ENCODE peak calls at places on chromosomes 2 and 18, in eight cellular contexts. K is SK-N-SH, V is omental fat pad, C is heart left ventricle, A is AG09319, E is progenitor cell of endocrine pancreas, O is GM12865, H is fibroblast of lung. M is an unnamed sample.

GRCh38 chr2:85173909-85174308 is 40.7 kb downstream of the TCF7L1 start:
- DNase-seq in K (no peak), V (no peak), C (no peak), A (no peak), E (no peak), O (no peak), H (no peak), M (peak)

GRCh38 chr2:19114754-19115231 is 243.6 kb downstream of the OSR1 start:
- DNase-seq in K (no peak), V (no peak), C (no peak), A (no peak), E (no peak), O (no peak), H (peak), M (no peak)

GRCh38 chr18:70334728-70335329 is 46.0 kb downstream of the SOCS6 start:
- DNase-seq in K (no peak), V (no peak), C (no peak), A (no peak), E (no peak), O (no peak), H (no peak), M (no peak)

GRCh38 chr2:149329470-149330126 is 789 bp upstream of the LYPD6 start:
- DNase-seq in K (peak), V (no peak), C (no peak), A (peak), E (no peak), O (peak), H (peak), M (no peak)

GRCh38 chr2:218853766-218854165 is 5.8 kb upstream of the WNT6 start:
- DNase-seq in K (no peak), V (no peak), C (no peak), A (no peak), E (no peak), O (no peak), H (peak), M (no peak)

GRCh38 chr2:37415128-37415817 is 70.8 kb downstream of the QPCT start:
- DNase-seq in K (peak), V (no peak), C (no peak), A (no peak), E (no peak), O (peak), H (peak), M (no peak)

GRCh38 chr2:194539436-194539835 is 1117.6 kb upstream of the SLC39A10 start:
- DNase-seq in K (no peak), V (no peak), C (no peak), A (no peak), E (no peak), O (no peak), H (no peak), M (no peak)

GRCh38 chr18:70132999-70133398 is 72.5 kb downstream of the RTTN start:
- DNase-seq in K (no peak), V (no peak), C (no peak), A (peak), E (no peak), O (no peak), H (peak), M (no peak)

GRCh38 chr2:106085441-106085911 is 108.6 kb downstream of the UXS1 start:
- DNase-seq in K (no peak), V (no peak), C (peak), A (no peak), E (no peak), O (peak), H (peak), M (peak)

GRCh38 chr2:8303322-8303832 is 378.5 kb upstream of the ID2 start:
- DNase-seq in K (no peak), V (no peak), C (peak), A (no peak), E (no peak), O (peak), H (peak), M (peak)

GRCh38 chr2:107785756-107786155 is 40.9 kb upstream of the RGPD4 start:
- DNase-seq in K (no peak), V (no peak), C (no peak), A (no peak), E (no peak), O (no peak), H (no peak), M (no peak)

GRCh38 chr2:162301151-162301804 is 17.2 kb downstream of the IFIH1 start:
- DNase-seq in K (peak), V (peak), C (peak), A (peak), E (no peak), O (peak), H (peak), M (peak)

GRCh38 chr2:228771306-228771705 is 499.8 kb downstream of the PID1 start:
- DNase-seq in K (no peak), V (no peak), C (no peak), A (no peak), E (no peak), O (no peak), H (no peak), M (no peak)

GRCh38 chr2:88521445-88522070 is 69.1 kb upstream of the FOXI3 start:
- DNase-seq in K (no peak), V (no peak), C (no peak), A (no peak), E (no peak), O (no peak), H (no peak), M (no peak)

GRCh38 chr2:197803033-197803444 is 1.4 kb upstream of the PLCL1 start:
- DNase-seq in K (peak), V (no peak), C (peak), A (peak), E (no peak), O (peak), H (peak), M (peak)

GRCh38 chr2:173657996-173658717 is 303.5 kb downstream of the CDCA7 start:
- DNase-seq in K (peak), V (no peak), C (no peak), A (peak), E (no peak), O (no peak), H (peak), M (no peak)

GRCh38 chr18:36593001-36593400 is 235.8 kb downstream of the TPGS2 start:
- DNase-seq in K (no peak), V (no peak), C (no peak), A (no peak), E (no peak), O (no peak), H (peak), M (no peak)

GRCh38 chr2:136131961-136132839 is 14.3 kb upstream of the CXCR4 start:
- DNase-seq in K (no peak), V (no peak), C (no peak), A (no peak), E (no peak), O (peak), H (no peak), M (peak)

GRCh38 chr2:30382995-30383394 is 64.1 kb upstream of the LCLAT1 start:
- DNase-seq in K (no peak), V (no peak), C (no peak), A (no peak), E (no peak), O (no peak), H (no peak), M (no peak)

GRCh38 chr2:239115616-239116015 is 267.7 kb downstream of the TWIST2 start:
- DNase-seq in K (no peak), V (no peak), C (no peak), A (no peak), E (no peak), O (no peak), H (no peak), M (no peak)

GRCh38 chr2:2826621-2827020 is 495.5 kb upstream of the MYT1L start:
- DNase-seq in K (peak), V (no peak), C (no peak), A (no peak), E (no peak), O (no peak), H (no peak), M (no peak)

GRCh38 chr2:134739261-134739878 is 20.6 kb upstream of the TMEM163 start:
- DNase-seq in K (no peak), V (no peak), C (no peak), A (no peak), E (no peak), O (no peak), H (no peak), M (no peak)

GRCh38 chr18:22348521-22349316 is 69.0 kb downstream of the CTAGE1 start:
- DNase-seq in K (no peak), V (no peak), C (peak), A (peak), E (peak), O (no peak), H (peak), M (no peak)

GRCh38 chr2:8573942-8574195 is 108.0 kb upstream of the ID2 start:
- DNase-seq in K (no peak), V (no peak), C (no peak), A (no peak), E (no peak), O (no peak), H (no peak), M (no peak)

M was measured in RPMI8226.